ENCODE peak calls at places on chromosomes 3 and 15, in five cellular contexts. A, U, O, Q and I are unnamed samples.

GRCh38 chr3:36969540-36970432 is 23.1 kb downstream of the EPM2AIP1 start:
- DNase-seq in U (no peak), Q (no peak), O (peak), A (no peak), I (no peak)

GRCh38 chr3:37072892-37073291 is 79.6 kb downstream of the MLH1 start:
- DNase-seq in A (no peak), O (no peak), U (no peak), Q (no peak), I (no peak)

GRCh38 chr3:187999821-188000220 is 154.1 kb upstream of the LPP start:
- DNase-seq in O (no peak), A (no peak), U (no peak), Q (no peak), I (no peak)

GRCh38 chr3:169581633-169582032 is 81.9 kb downstream of the MECOM start:
- DNase-seq in Q (no peak), U (no peak), A (no peak), O (no peak), I (no peak)

GRCh38 chr15:90159213-90159612 is 41.9 kb upstream of the SEMA4B start:
- DNase-seq in O (no peak), U (no peak), Q (no peak), A (no peak), I (no peak)

GRCh38 chr15:57376695-57377477 is 581 bp downstream of the CGNL1 start:
- DNase-seq in U (peak), O (no peak), A (peak), Q (no peak), I (peak)

GRCh38 chr15:22911306-22911705 is 68.9 kb downstream of the CYFIP1 start:
- DNase-seq in U (no peak), A (no peak), Q (no peak), O (no peak), I (no peak)

GRCh38 chr3:52509753-52510328 is 14.7 kb downstream of the STAB1 start:
- DNase-seq in A (no peak), Q (peak), O (no peak), U (no peak), I (no peak)

GRCh38 chr15:51736646-51737537 is 563 bp downstream of the LYSMD2 start:
- DNase-seq in U (peak), Q (peak), O (peak), A (peak), I (peak)

GRCh38 chr3:118636841-118637240 is 397.8 kb downstream of the IGSF11 start:
- DNase-seq in U (no peak), Q (no peak), A (no peak), O (no peak), I (no peak)

GRCh38 chr15:45386974-45387373 is 8.6 kb upstream of the GATM start:
- DNase-seq in Q (no peak), O (no peak), U (no peak), A (no peak), I (no peak)

GRCh38 chr3:122668930-122669730 is 11.5 kb upstream of the PARP14 start:
- DNase-seq in A (no peak), U (no peak), Q (no peak), O (peak), I (no peak)

GRCh38 chr15:37773111-37773860 is 161.2 kb upstream of the TMCO5A start:
- DNase-seq in A (no peak), O (no peak), U (no peak), Q (no peak), I (no peak)

GRCh38 chr15:60917469-60918130 is 311.5 kb downstream of the RORA start:
- DNase-seq in A (no peak), O (no peak), Q (no peak), U (peak), I (peak)

GRCh38 chr15:26773485-26773877 is 615 bp upstream of the GABRB3 start:
- DNase-seq in Q (no peak), U (no peak), A (no peak), O (no peak), I (no peak)

GRCh38 chr15:93200448-93201226 is 111.6 kb upstream of the RGMA start:
- DNase-seq in Q (no peak), A (no peak), O (no peak), U (peak), I (no peak)

GRCh38 chr3:56222866-56223265 is 245.4 kb downstream of the ERC2 start:
- DNase-seq in A (no peak), O (no peak), Q (no peak), U (no peak), I (no peak)

GRCh38 chr3:117439812-117440211 is 730.2 kb downstream of the TUSC7 start:
- DNase-seq in A (no peak), U (no peak), Q (no peak), O (no peak), I (no peak)

GRCh38 chr15:74787251-74788041 is 5.6 kb downstream of the CSK start:
- DNase-seq in A (no peak), Q (peak), U (no peak), O (peak), I (peak)
- TF ChIP-seq POLR2A in A (no peak), Q (no peak), U (no peak), O (no peak), I (no peak)

GRCh38 chr15:99092554-99093172 is 12.2 kb upstream of the SYNM start:
- DNase-seq in U (no peak), A (no peak), Q (no peak), O (no peak), I (no peak)
- H3K4me3 ChIP-seq in U (no peak), A (no peak), Q (no peak), O (no peak), I (no peak)

GRCh38 chr3:86991482-86991815 is 500 bp upstream of the VGLL3 start:
- DNase-seq in U (no peak), O (no peak), A (no peak), Q (no peak), I (no peak)

GRCh38 chr3:86990171-86990733 is 697 bp downstream of the VGLL3 start:
- DNase-seq in U (peak), O (no peak), A (no peak), Q (peak), I (peak)

GRCh38 chr3:86993704-86994103 is 2.8 kb upstream of the VGLL3 start:
- DNase-seq in O (no peak), A (no peak), Q (no peak), U (no peak), I (no peak)

GRCh38 chr3:86990734-86991481 is at the start of gene VGLL3:
- DNase-seq in Q (peak), A (peak), U (peak), O (no peak), I (peak)

DNA sequence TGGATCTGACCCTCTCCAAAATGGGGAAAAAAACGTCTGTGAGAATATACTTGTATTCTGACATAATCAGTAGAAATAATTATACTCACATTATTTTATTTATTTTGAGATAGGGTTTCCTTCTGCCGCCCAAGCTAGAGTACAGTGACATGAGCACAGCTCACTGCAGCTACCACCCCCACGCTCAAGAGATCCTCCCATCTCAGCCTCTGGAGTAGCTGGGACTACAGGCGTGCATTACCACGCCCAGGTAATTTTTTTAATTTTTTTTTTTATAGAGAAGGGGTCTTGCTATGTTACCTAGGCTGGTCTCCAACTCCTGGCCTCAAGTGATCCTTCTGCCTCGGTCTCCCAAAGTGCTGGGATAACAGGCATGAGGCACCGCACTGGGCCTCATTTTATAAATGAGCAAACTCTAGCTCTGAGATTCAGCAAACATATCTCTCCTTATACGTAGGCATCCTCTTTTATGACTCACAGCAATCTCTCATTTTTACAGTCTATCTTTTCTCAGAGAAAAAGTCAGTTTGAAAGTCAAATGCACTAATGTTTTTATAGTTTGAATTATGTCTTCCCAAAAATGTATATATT is 986 bp upstream of the VGLL3 start:
- DNase-seq in O (no peak), Q (no peak), A (no peak), U (no peak), I (no peak)
- TF ChIP-seq POLR2A in O (no peak), Q (no peak), A (no peak), U (no peak), I (no peak)

GRCh38 chr15:78060232-78060631 is 17.3 kb downstream of the TBC1D2B start:
- DNase-seq in A (no peak), Q (no peak), O (no peak), U (no peak), I (no peak)

GRCh38 chr15:78059110-78059839 is 18.2 kb downstream of the TBC1D2B start:
- DNase-seq in U (no peak), Q (no peak), O (no peak), A (no peak), I (peak)

GRCh38 chr15:78063966-78064365 is 13.5 kb downstream of the TBC1D2B start:
- DNase-seq in Q (no peak), O (no peak), U (no peak), A (no peak), I (no peak)

GRCh38 chr15:78064544-78064943 is 13.0 kb downstream of the TBC1D2B start:
- DNase-seq in Q (no peak), O (no peak), A (no peak), U (no peak), I (no peak)

DNA sequence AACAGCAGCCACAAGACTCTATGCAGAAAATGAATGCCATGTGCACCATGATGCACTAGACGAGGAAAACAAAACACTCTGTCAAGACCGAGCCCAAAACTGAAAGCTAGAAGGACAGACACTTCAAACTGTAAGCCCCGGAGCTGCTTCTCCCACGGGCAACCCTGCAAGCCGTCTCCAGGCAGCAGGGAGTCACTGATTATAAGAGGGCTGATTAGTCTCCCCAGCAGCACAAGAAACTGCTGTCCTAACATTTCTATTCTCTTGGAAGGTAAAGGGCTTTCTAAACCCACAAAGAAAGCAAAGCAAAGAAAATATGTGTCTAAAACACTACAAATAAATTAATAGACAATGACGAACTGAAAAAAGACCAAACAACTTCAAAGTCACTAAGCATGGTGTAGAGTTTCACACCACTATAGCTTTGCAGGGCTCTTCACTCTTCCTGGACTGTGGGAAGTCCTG is 15.5 kb downstream of the TBC1D2B start:
- DNase-seq in A (no peak), Q (no peak), U (no peak), O (peak), I (no peak)
- H3K4me3 ChIP-seq in A (peak), Q (no peak), U (peak), O (no peak), I (no peak)